ENCODE peak calls at places on chromosomes 6 and 20, in ten cellular contexts. X, T, Q, U, S, A, W, G, Y and K are unnamed samples.

GRCh38 chr6:40695114-40695513 is 108.0 kb upstream of the LRFN2 start:
- DNase-seq in X (no peak), T (no peak), Q (no peak), U (no peak), S (no peak), A (no peak), W (no peak), G (no peak), Y (no peak), K (no peak)

GRCh38 chr6:89564752-89565427 is 73.7 kb downstream of the LYRM2 start:
- DNase-seq in X (no peak), T (no peak), Q (no peak), U (no peak), S (no peak), A (no peak), W (no peak), G (no peak), Y (no peak), K (no peak)

GRCh38 chr20:50330504-50331313 is 140.1 kb downstream of the CEBPB start:
- DNase-seq in X (no peak), T (no peak), Q (no peak), U (no peak), S (no peak), A (no peak), W (no peak), G (no peak), Y (no peak), K (no peak)

GRCh38 chr6:30568245-30568644 is 3.0 kb upstream of the ABCF1 start:
- DNase-seq in X (no peak), T (no peak), Q (no peak), U (no peak), S (no peak), A (no peak), W (no peak), G (no peak), Y (no peak), K (no peak)

GRCh38 chr6:154441995-154442310 is 68.5 kb downstream of the CNKSR3 start:
- DNase-seq in X (no peak), T (no peak), Q (no peak), U (no peak), S (no peak), A (no peak), W (no peak), G (no peak), Y (no peak), K (no peak)

GRCh38 chr20:54167909-54168872 is 5.6 kb downstream of the CYP24A1 start:
- DNase-seq in X (no peak), T (no peak), Q (no peak), U (no peak), S (no peak), A (no peak), W (no peak), G (no peak), Y (no peak), K (no peak)

GRCh38 chr6:82084324-82084920 is 163.1 kb downstream of the IBTK start:
- DNase-seq in X (no peak), T (no peak), Q (no peak), U (no peak), S (no peak), A (no peak), W (no peak), G (no peak), Y (no peak), K (no peak)

GRCh38 chr6:163057260-163057659 is 329.5 kb downstream of the PACRG start:
- DNase-seq in X (no peak), T (no peak), Q (no peak), U (no peak), S (no peak), A (no peak), W (no peak), G (no peak), Y (no peak), K (no peak)

GRCh38 chr20:6663751-6664388 is 103.6 kb upstream of the BMP2 start:
- DNase-seq in X (no peak), T (no peak), Q (no peak), U (no peak), S (no peak), A (no peak), W (no peak), G (no peak), Y (no peak), K (no peak)

GRCh38 chr6:21455071-21455470 is 138.5 kb upstream of the SOX4 start:
- DNase-seq in X (no peak), T (no peak), Q (no peak), U (no peak), S (no peak), A (no peak), W (no peak), G (no peak), Y (no peak), K (no peak)

GRCh38 chr6:8047466-8048292 is 16.5 kb downstream of the BLOC1S5 start:
- DNase-seq in X (no peak), T (no peak), Q (no peak), U (no peak), S (no peak), A (no peak), W (no peak), G (no peak), Y (no peak), K (no peak)

GRCh38 chr6:139757766-139758655 is 383.6 kb upstream of the CITED2 start:
- DNase-seq in X (no peak), T (no peak), Q (no peak), U (no peak), S (no peak), A (no peak), W (no peak), G (no peak), Y (no peak), K (no peak)

GRCh38 chr20:49388790-49389189 is 93.7 kb downstream of the KCNB1 start:
- DNase-seq in X (no peak), T (no peak), Q (no peak), U (no peak), S (no peak), A (no peak), W (no peak), G (no peak), Y (no peak), K (no peak)

GRCh38 chr6:136230219-136230980 is 19.7 kb downstream of the MTFR2 start:
- DNase-seq in X (no peak), T (no peak), Q (no peak), U (no peak), S (no peak), A (no peak), W (no peak), G (no peak), Y (no peak), K (no peak)

GRCh38 chr6:150696156-150696555 is 96.5 kb downstream of the PLEKHG1 start:
- DNase-seq in X (no peak), T (no peak), Q (no peak), U (no peak), S (no peak), A (no peak), W (no peak), G (no peak), Y (no peak), K (no peak)

GRCh38 chr6:29447670-29448069 is 8.6 kb downstream of the OR10C1 start:
- DNase-seq in X (no peak), T (peak), Q (no peak), U (no peak), S (peak), A (no peak), W (no peak), G (no peak), Y (no peak), K (no peak)

GRCh38 chr6:4320860-4321259 is 185.5 kb upstream of the ECI2 start:
- DNase-seq in X (no peak), T (peak), Q (no peak), U (no peak), S (no peak), A (no peak), W (no peak), G (no peak), Y (no peak), K (no peak)

GRCh38 chr6:160032538-160032937 is 63.7 kb downstream of the IGF2R start:
- DNase-seq in X (no peak), T (no peak), Q (no peak), U (no peak), S (no peak), A (no peak), W (no peak), G (no peak), Y (no peak), K (no peak)

GRCh38 chr20:17617212-17617867 is 47.5 kb downstream of the DSTN start:
- DNase-seq in X (peak), T (no peak), Q (peak), U (peak), S (no peak), A (no peak), W (peak), G (peak), Y (peak), K (no peak)

GRCh38 chr6:158086706-158087518 is 81.2 kb downstream of the SERAC1 start:
- DNase-seq in X (no peak), T (no peak), Q (no peak), U (no peak), S (no peak), A (no peak), W (no peak), G (peak), Y (peak), K (no peak)

GRCh38 chr6:168828800-168829199 is 387.8 kb downstream of the SMOC2 start:
- DNase-seq in X (no peak), T (no peak), Q (no peak), U (no peak), S (no peak), A (no peak), W (no peak), G (no peak), Y (no peak), K (no peak)

GRCh38 chr6:153108320-153108719 is 22.8 kb downstream of the RGS17 start:
- DNase-seq in X (no peak), T (no peak), Q (no peak), U (no peak), S (no peak), A (no peak), W (no peak), G (no peak), Y (no peak), K (no peak)

GRCh38 chr6:129050086-129050485 is 167.1 kb downstream of the LAMA2 start:
- DNase-seq in X (no peak), T (peak), Q (no peak), U (no peak), S (no peak), A (no peak), W (no peak), G (no peak), Y (no peak), K (no peak)

GRCh38 chr20:44790994-44791393 is 19.4 kb downstream of the RIMS4 start:
- DNase-seq in X (no peak), T (no peak), Q (no peak), U (no peak), S (no peak), A (no peak), W (no peak), G (no peak), Y (no peak), K (no peak)

GRCh38 chr20:62642666-62643520 is 590 bp downstream of the SLCO4A1 start:
- DNase-seq in X (peak), T (no peak), Q (peak), U (peak), S (no peak), A (no peak), W (peak), G (no peak), Y (no peak), K (peak)

GRCh38 chr6:139523986-139524385 is 149.5 kb upstream of the CITED2 start:
- DNase-seq in X (no peak), T (no peak), Q (no peak), U (no peak), S (no peak), A (no peak), W (no peak), G (no peak), Y (no peak), K (no peak)

GRCh38 chr20:290081-290831 is at the start of gene C20orf96:
- DNase-seq in X (peak), T (peak), Q (peak), U (peak), S (no peak), A (peak), W (peak), G (peak), Y (peak), K (peak)

GRCh38 chr20:53370345-53370961 is 223.2 kb downstream of the ZNF217 start:
- DNase-seq in X (no peak), T (no peak), Q (no peak), U (no peak), S (no peak), A (no peak), W (no peak), G (no peak), Y (no peak), K (no peak)

GRCh38 chr6:160048471-160048870 is 73.1 kb upstream of the SLC22A1 start:
- DNase-seq in X (no peak), T (no peak), Q (no peak), U (no peak), S (no peak), A (no peak), W (no peak), G (no peak), Y (no peak), K (no peak)

GRCh38 chr20:53895385-53895755 is 175.0 kb downstream of the BCAS1 start:
- DNase-seq in X (no peak), T (no peak), Q (no peak), U (no peak), S (no peak), A (no peak), W (no peak), G (no peak), Y (no peak), K (no peak)

GRCh38 chr20:58634121-58634817 is 16.8 kb upstream of the STX16 start:
- DNase-seq in X (no peak), T (no peak), Q (no peak), U (no peak), S (no peak), A (peak), W (peak), G (peak), Y (no peak), K (no peak)

GRCh38 chr6:684831-685636 is 7.9 kb downstream of the EXOC2 start:
- DNase-seq in X (peak), T (no peak), Q (no peak), U (no peak), S (no peak), A (no peak), W (no peak), G (no peak), Y (no peak), K (peak)

GRCh38 chr6:44284119-44284518 is 13.9 kb downstream of the TMEM151B start:
- DNase-seq in X (no peak), T (no peak), Q (no peak), U (no peak), S (no peak), A (no peak), W (no peak), G (no peak), Y (no peak), K (no peak)

GRCh38 chr20:8670900-8671229 is 398.0 kb upstream of the PLCB4 start:
- DNase-seq in X (no peak), T (no peak), Q (no peak), U (no peak), S (no peak), A (no peak), W (no peak), G (no peak), Y (no peak), K (no peak)

GRCh38 chr6:25050356-25050755 is 114.6 kb upstream of the RIPOR2 start:
- DNase-seq in X (peak), T (no peak), Q (peak), U (peak), S (no peak), A (peak), W (peak), G (no peak), Y (no peak), K (peak)

GRCh38 chr6:2851727-2852513 is 10.3 kb upstream of the SERPINB1 start:
- DNase-seq in X (peak), T (no peak), Q (no peak), U (no peak), S (no peak), A (no peak), W (no peak), G (no peak), Y (no peak), K (no peak)

GRCh38 chr6:63731946-63732735 is 96.5 kb downstream of the PHF3 start:
- DNase-seq in X (no peak), T (peak), Q (no peak), U (no peak), S (no peak), A (no peak), W (no peak), G (no peak), Y (no peak), K (no peak)

GRCh38 chr6:156347251-156348049 is 429.7 kb upstream of the ARID1B start:
- DNase-seq in X (peak), T (no peak), Q (no peak), U (no peak), S (no peak), A (no peak), W (no peak), G (no peak), Y (no peak), K (no peak)